ENCODE peak calls at places on chromosomes 16 and 17, in nine cellular contexts. One of them, this sample, is unnamed.

GRCh38 chr16:47460301-47460754 is 535 bp downstream of the ITFG1 start:
- DNase-seq in fibroblast of the aortic adventitia: no peak
- DNase-seq in left ventricle myocardium superior: no peak
- DNase-seq in adrenal gland: no peak
- DNase-seq in NCI-H1048: no peak
- DNase-seq in HTR-8/SVneo: peak
- DNase-seq in heart right ventricle: no peak
- DNase-seq in endothelial cell: no peak
- DNase-seq in D721Med: no peak
- DNase-seq in this sample: no peak

GRCh38 chr17:57021226-57021940 is 43.5 kb downstream of the SCPEP1 start:
- DNase-seq in fibroblast of the aortic adventitia: no peak
- DNase-seq in left ventricle myocardium superior: no peak
- DNase-seq in adrenal gland: no peak
- DNase-seq in NCI-H1048: no peak
- DNase-seq in HTR-8/SVneo: no peak
- DNase-seq in heart right ventricle: no peak
- DNase-seq in endothelial cell: no peak
- DNase-seq in D721Med: no peak
- DNase-seq in this sample: no peak

GRCh38 chr16:14007460-14007859 is 63.7 kb upstream of the MRTFB start:
- DNase-seq in fibroblast of the aortic adventitia: peak
- DNase-seq in left ventricle myocardium superior: no peak
- DNase-seq in adrenal gland: no peak
- DNase-seq in NCI-H1048: no peak
- DNase-seq in HTR-8/SVneo: no peak
- DNase-seq in heart right ventricle: no peak
- DNase-seq in endothelial cell: no peak
- DNase-seq in D721Med: no peak
- DNase-seq in this sample: no peak

GRCh38 chr17:30332057-30332542 is 1.8 kb downstream of the TMIGD1 start:
- DNase-seq in fibroblast of the aortic adventitia: no peak
- DNase-seq in left ventricle myocardium superior: no peak
- DNase-seq in adrenal gland: no peak
- DNase-seq in NCI-H1048: no peak
- DNase-seq in HTR-8/SVneo: no peak
- DNase-seq in heart right ventricle: no peak
- DNase-seq in endothelial cell: no peak
- DNase-seq in D721Med: no peak
- DNase-seq in this sample: no peak

GRCh38 chr16:84247844-84248243 is 8.0 kb upstream of the KCNG4 start:
- DNase-seq in fibroblast of the aortic adventitia: no peak
- DNase-seq in left ventricle myocardium superior: no peak
- DNase-seq in adrenal gland: no peak
- DNase-seq in NCI-H1048: no peak
- DNase-seq in HTR-8/SVneo: peak
- DNase-seq in heart right ventricle: no peak
- DNase-seq in endothelial cell: no peak
- DNase-seq in D721Med: no peak
- DNase-seq in this sample: no peak

GRCh38 chr17:65102788-65103187 is 34.4 kb upstream of the RGS9 start:
- DNase-seq in fibroblast of the aortic adventitia: no peak
- DNase-seq in left ventricle myocardium superior: no peak
- DNase-seq in adrenal gland: no peak
- DNase-seq in NCI-H1048: no peak
- DNase-seq in HTR-8/SVneo: no peak
- DNase-seq in heart right ventricle: no peak
- DNase-seq in endothelial cell: no peak
- DNase-seq in D721Med: no peak
- DNase-seq in this sample: no peak

GRCh38 chr16:78230832-78231231 is 131.4 kb downstream of the WWOX start:
- DNase-seq in fibroblast of the aortic adventitia: peak
- DNase-seq in left ventricle myocardium superior: no peak
- DNase-seq in adrenal gland: no peak
- DNase-seq in NCI-H1048: no peak
- DNase-seq in HTR-8/SVneo: no peak
- DNase-seq in heart right ventricle: no peak
- DNase-seq in endothelial cell: no peak
- DNase-seq in D721Med: no peak
- DNase-seq in this sample: no peak

GRCh38 chr17:43341705-43342600 is 56.8 kb upstream of the ARL4D start:
- DNase-seq in fibroblast of the aortic adventitia: peak
- DNase-seq in left ventricle myocardium superior: no peak
- DNase-seq in adrenal gland: no peak
- DNase-seq in NCI-H1048: no peak
- DNase-seq in HTR-8/SVneo: no peak
- DNase-seq in heart right ventricle: no peak
- DNase-seq in endothelial cell: no peak
- DNase-seq in D721Med: no peak
- DNase-seq in this sample: no peak

GRCh38 chr17:2815781-2816185 is 19.5 kb downstream of the RAP1GAP2 start:
- DNase-seq in fibroblast of the aortic adventitia: no peak
- DNase-seq in left ventricle myocardium superior: no peak
- DNase-seq in adrenal gland: no peak
- DNase-seq in NCI-H1048: no peak
- DNase-seq in HTR-8/SVneo: no peak
- DNase-seq in heart right ventricle: no peak
- DNase-seq in endothelial cell: no peak
- DNase-seq in D721Med: peak
- DNase-seq in this sample: no peak

GRCh38 chr16:61879-62281 is 8.3 kb downstream of the SNRNP25 start:
- DNase-seq in fibroblast of the aortic adventitia: no peak
- DNase-seq in left ventricle myocardium superior: peak
- DNase-seq in adrenal gland: no peak
- DNase-seq in NCI-H1048: no peak
- DNase-seq in HTR-8/SVneo: no peak
- DNase-seq in heart right ventricle: no peak
- DNase-seq in endothelial cell: no peak
- DNase-seq in D721Med: no peak
- DNase-seq in this sample: no peak

GRCh38 chr16:84247341-84247740 is 7.5 kb upstream of the KCNG4 start:
- DNase-seq in fibroblast of the aortic adventitia: no peak
- DNase-seq in left ventricle myocardium superior: no peak
- DNase-seq in adrenal gland: no peak
- DNase-seq in NCI-H1048: no peak
- DNase-seq in HTR-8/SVneo: no peak
- DNase-seq in heart right ventricle: no peak
- DNase-seq in endothelial cell: no peak
- DNase-seq in D721Med: no peak
- DNase-seq in this sample: no peak

GRCh38 chr16:47774661-47775060 is 313.5 kb downstream of the PHKB start:
- DNase-seq in fibroblast of the aortic adventitia: peak
- DNase-seq in left ventricle myocardium superior: no peak
- DNase-seq in adrenal gland: no peak
- DNase-seq in NCI-H1048: no peak
- DNase-seq in HTR-8/SVneo: no peak
- DNase-seq in heart right ventricle: no peak
- DNase-seq in endothelial cell: peak
- DNase-seq in D721Med: no peak
- DNase-seq in this sample: no peak

GRCh38 chr17:69773081-69773480 is 301.9 kb upstream of the KCNJ16 start:
- DNase-seq in fibroblast of the aortic adventitia: peak
- DNase-seq in left ventricle myocardium superior: no peak
- DNase-seq in adrenal gland: no peak
- DNase-seq in NCI-H1048: no peak
- DNase-seq in HTR-8/SVneo: no peak
- DNase-seq in heart right ventricle: no peak
- DNase-seq in endothelial cell: no peak
- DNase-seq in D721Med: no peak
- DNase-seq in this sample: peak

GRCh38 chr17:39767147-39767546 is 29.4 kb downstream of the GRB7 start:
- DNase-seq in fibroblast of the aortic adventitia: no peak
- DNase-seq in left ventricle myocardium superior: no peak
- DNase-seq in adrenal gland: no peak
- DNase-seq in NCI-H1048: no peak
- DNase-seq in HTR-8/SVneo: no peak
- DNase-seq in heart right ventricle: no peak
- DNase-seq in endothelial cell: no peak
- DNase-seq in D721Med: no peak
- DNase-seq in this sample: no peak

GRCh38 chr16:58056580-58056979 is 31.0 kb downstream of the MMP15 start:
- DNase-seq in fibroblast of the aortic adventitia: no peak
- DNase-seq in left ventricle myocardium superior: no peak
- DNase-seq in adrenal gland: no peak
- DNase-seq in NCI-H1048: no peak
- DNase-seq in HTR-8/SVneo: no peak
- DNase-seq in heart right ventricle: no peak
- DNase-seq in endothelial cell: no peak
- DNase-seq in D721Med: no peak
- DNase-seq in this sample: no peak

This sample was measured in NCI-H187 treated with DMSO at 0.1 percent for 48 hours.